ENCODE peak calls at places on chromosomes 4 and X, in ten cellular contexts. U, C, R, M, V, O, H, G, X and N are unnamed samples.

GRCh38 chr4:185374573-185374972 is 21.2 kb downstream of the LRP2BP start:
- DNase-seq in U (no peak), C (no peak), R (no peak), M (no peak), V (no peak), O (no peak), H (no peak), G (no peak), X (no peak), N (no peak)

GRCh38 chrX:140342410-140342809 is 162.5 kb downstream of the SOX3 start:
- DNase-seq in U (no peak), C (no peak), R (no peak), M (no peak), V (no peak), O (no peak), H (no peak), G (no peak), X (no peak), N (no peak)

GRCh38 chr4:56372774-56373173 is 14.5 kb downstream of the AASDH start:
- DNase-seq in U (peak; percentile 41), C (no peak), R (no peak), M (no peak), V (no peak), O (no peak), H (no peak), G (no peak), X (no peak), N (no peak)

GRCh38 chr4:62644372-62644771 is 1444.2 kb downstream of the ADGRL3 start:
- DNase-seq in U (peak; percentile 67), C (no peak), R (no peak), M (peak; percentile 66), V (no peak), O (no peak), H (no peak), G (no peak), X (no peak), N (no peak)

GRCh38 chrX:109629310-109629709 is 4.3 kb upstream of the KCNE5 start:
- DNase-seq in U (peak; percentile 56), C (no peak), R (no peak), M (no peak), V (no peak), O (no peak), H (no peak), G (no peak), X (no peak), N (no peak)

GRCh38 chrX:134180566-134180965 is 56.4 kb upstream of the CCDC160 start:
- DNase-seq in U (no peak), C (no peak), R (no peak), M (no peak), V (no peak), O (no peak), H (no peak), G (no peak), X (no peak), N (no peak)

GRCh38 chr4:138392751-138393308 is 150.7 kb upstream of the SLC7A11 start:
- DNase-seq in U (no peak), C (peak; percentile 16), R (no peak), M (no peak), V (no peak), O (no peak), H (no peak), G (no peak), X (no peak), N (no peak)

GRCh38 chr4:107857741-107858140 is 33.0 kb downstream of the SGMS2 start:
- DNase-seq in U (no peak), C (no peak), R (no peak), M (no peak), V (no peak), O (no peak), H (no peak), G (no peak), X (no peak), N (no peak)

GRCh38 chr4:87843936-87844335 is 11.2 kb downstream of the MEPE start:
- DNase-seq in U (peak; percentile 83), C (no peak), R (peak; percentile 35), M (no peak), V (no peak), O (no peak), H (peak; percentile 90), G (no peak), X (no peak), N (no peak)

GRCh38 chr4:68299492-68300457 is 50.1 kb downstream of the YTHDC1 start:
- DNase-seq in U (no peak), C (no peak), R (no peak), M (peak; percentile 11), V (no peak), O (no peak), H (no peak), G (no peak), X (no peak), N (no peak)

GRCh38 chrX:68232206-68232605 is 201.1 kb downstream of the OPHN1 start:
- DNase-seq in U (no peak), C (no peak), R (no peak), M (no peak), V (no peak), O (no peak), H (no peak), G (no peak), X (no peak), N (no peak)

GRCh38 chr4:133929540-133929939 is 272.0 kb downstream of the PABPC4L start:
- DNase-seq in U (no peak), C (no peak), R (no peak), M (no peak), V (no peak), O (no peak), H (no peak), G (no peak), X (no peak), N (no peak)

GRCh38 chrX:102976793-102977495 is 39.9 kb downstream of the RAB40AL start:
- DNase-seq in U (peak; percentile 2), C (no peak), R (no peak), M (no peak), V (no peak), O (no peak), H (peak; percentile 10), G (no peak), X (no peak), N (no peak)

GRCh38 chrX:41720125-41720780 is 3.7 kb upstream of the GPR82 start:
- DNase-seq in U (peak; percentile 6), C (peak; percentile 28), R (no peak), M (peak; percentile 51), V (no peak), O (no peak), H (peak; percentile 50), G (no peak), X (no peak), N (no peak)

GRCh38 chr4:66955784-66956183 is 589.5 kb downstream of the CENPC start:
- DNase-seq in U (no peak), C (no peak), R (no peak), M (no peak), V (no peak), O (no peak), H (no peak), G (no peak), X (no peak), N (no peak)

GRCh38 chr4:13478707-13479106 is 5.4 kb downstream of the RAB28 start:
- DNase-seq in U (no peak), C (no peak), R (no peak), M (no peak), V (no peak), O (no peak), H (no peak), G (no peak), X (no peak), N (no peak)

GRCh38 chr4:74716436-74716765 is 77.9 kb downstream of the BTC start:
- DNase-seq in U (no peak), C (no peak), R (no peak), M (no peak), V (no peak), O (no peak), H (no peak), G (no peak), X (peak; percentile 46), N (no peak)

GRCh38 chr4:3220586-3221494 is 28.1 kb upstream of the MSANTD1 start:
- DNase-seq in U (no peak), C (no peak), R (no peak), M (no peak), V (no peak), O (no peak), H (peak; percentile 35), G (no peak), X (peak; percentile 44), N (no peak)

GRCh38 chrX:87873347-87873941 is 355.8 kb downstream of the KLHL4 start:
- DNase-seq in U (no peak), C (no peak), R (no peak), M (no peak), V (no peak), O (no peak), H (no peak), G (no peak), X (no peak), N (no peak)

GRCh38 chr4:114488301-114488982 is 110.2 kb upstream of the UGT8 start:
- DNase-seq in U (no peak), C (no peak), R (no peak), M (no peak), V (no peak), O (no peak), H (no peak), G (no peak), X (no peak), N (no peak)

GRCh38 chrX:37371578-37371981 is 22.4 kb downstream of the PRRG1 start:
- DNase-seq in U (no peak), C (no peak), R (no peak), M (no peak), V (no peak), O (no peak), H (no peak), G (no peak), X (no peak), N (no peak)

GRCh38 chr4:23934915-23935314 is 45.1 kb upstream of the PPARGC1A start:
- DNase-seq in U (peak; percentile 87), C (no peak), R (peak; percentile 84), M (no peak), V (no peak), O (no peak), H (peak; percentile 82), G (peak; percentile 91), X (peak; percentile 71), N (no peak)

GRCh38 chr4:187961961-187962360 is 33.6 kb upstream of the ZFP42 start:
- DNase-seq in U (no peak), C (no peak), R (no peak), M (no peak), V (no peak), O (no peak), H (no peak), G (no peak), X (no peak), N (no peak)

GRCh38 chr4:39032218-39033085 is at the start of gene TMEM156:
- DNase-seq in U (peak; percentile 64), C (peak; percentile 56), R (no peak), M (peak; percentile 58), V (no peak), O (no peak), H (peak; percentile 77), G (no peak), X (no peak), N (no peak)

GRCh38 chr4:175536852-175537453 is 275.1 kb downstream of the GPM6A start:
- DNase-seq in U (peak; percentile 83), C (peak; percentile 41), R (no peak), M (peak; percentile 12), V (no peak), O (no peak), H (peak; percentile 83), G (no peak), X (no peak), N (no peak)

GRCh38 chrX:53263597-53264094 is 17.7 kb downstream of the IQSEC2 start:
- DNase-seq in U (peak; percentile 44), C (no peak), R (no peak), M (no peak), V (no peak), O (no peak), H (peak; percentile 70), G (no peak), X (no peak), N (no peak)

GRCh38 chr4:89256203-89256800 is 51.3 kb downstream of the GPRIN3 start:
- DNase-seq in U (no peak), C (no peak), R (no peak), M (no peak), V (no peak), O (no peak), H (no peak), G (no peak), X (no peak), N (no peak)

GRCh38 chr4:140856692-140857091 is 100.5 kb upstream of the TBC1D9 start:
- DNase-seq in U (peak; percentile 67), C (no peak), R (no peak), M (peak; percentile 22), V (no peak), O (no peak), H (peak; percentile 53), G (no peak), X (no peak), N (no peak)